ENCODE peak calls at places on chromosomes 4 and X, in six cellular contexts. L, Q, J, M, T and V are unnamed samples.
A peak's percentile ranks its signal among the peaks of the same experiment; 100 is the strongest.

GRCh38 chr4:15130441-15130840 is 128.2 kb downstream of the CPEB2 start:
- DNase-seq in T (no peak), M (no peak), L (no peak), Q (no peak), J (no peak), V (no peak)

GRCh38 chr4:90602728-90603127 is 475.5 kb downstream of the CCSER1 start:
- DNase-seq in T (no peak), M (no peak), Q (no peak), L (no peak), J (no peak), V (no peak)

GRCh38 chr4:1209821-1210220 is 37.4 kb upstream of the SPON2 start:
- DNase-seq in J (no peak), T (peak; percentile 66), L (peak; percentile 33), Q (no peak), M (peak; percentile 94), V (peak; percentile 27)

GRCh38 chrX:23699636-23700194 is 32.4 kb downstream of the PRDX4 start:
- DNase-seq in T (no peak), M (no peak), J (no peak), L (no peak), Q (no peak), V (no peak)

GRCh38 chrX:1534321-1535168 is 2.4 kb downstream of the P2RY8 start:
- DNase-seq in T (no peak), L (no peak), Q (peak; percentile 63), M (no peak), J (no peak), V (no peak)

GRCh38 chr4:33425916-33426315 is 2705.7 kb downstream of the PCDH7 start:
- DNase-seq in L (no peak), J (no peak), T (no peak), M (no peak), Q (no peak), V (no peak)

GRCh38 chr4:71498624-71499023 is 159.8 kb downstream of the SLC4A4 start:
- DNase-seq in M (no peak), L (no peak), Q (no peak), J (no peak), T (no peak), V (no peak)

GRCh38 chrX:110051559-110051958 is 48.6 kb downstream of the TMEM164 start:
- DNase-seq in Q (no peak), M (no peak), T (no peak), J (no peak), L (no peak), V (no peak)

GRCh38 chrX:73068467-73069364 is 10.6 kb downstream of the PABPC1L2A start:
- DNase-seq in M (peak; percentile 63), J (no peak), L (no peak), T (no peak), Q (no peak), V (no peak)

GRCh38 chr4:142274137-142274536 is 572.0 kb downstream of the INPP4B start:
- DNase-seq in T (no peak), Q (no peak), J (no peak), L (no peak), M (no peak), V (no peak)

GRCh38 chr4:13640149-13640671 is 12.7 kb upstream of the BOD1L1 start:
- DNase-seq in M (no peak), L (no peak), Q (no peak), T (no peak), J (no peak), V (peak; percentile 27)

GRCh38 chr4:142558851-142559250 is 287.2 kb downstream of the INPP4B start:
- DNase-seq in J (no peak), Q (no peak), T (no peak), L (no peak), M (no peak), V (no peak)

GRCh38 chr4:56684320-56684719 is 3.2 kb upstream of the HOPX start:
- DNase-seq in T (no peak), J (no peak), Q (no peak), M (no peak), L (no peak), V (no peak)

GRCh38 chrX:102917801-102918200 is 19.3 kb upstream of the RAB40AL start:
- DNase-seq in L (no peak), J (no peak), Q (no peak), T (no peak), M (no peak), V (no peak)

GRCh38 chrX:2449135-2449886 is 51.5 kb downstream of the DHRSX start:
- DNase-seq in M (no peak), L (no peak), J (no peak), T (no peak), Q (peak; percentile 7), V (no peak)

GRCh38 chrX:10579753-10580060 is 40.7 kb downstream of the MID1 start:
- DNase-seq in J (peak; percentile 70), Q (no peak), M (no peak), T (no peak), L (no peak), V (no peak)

DNA sequence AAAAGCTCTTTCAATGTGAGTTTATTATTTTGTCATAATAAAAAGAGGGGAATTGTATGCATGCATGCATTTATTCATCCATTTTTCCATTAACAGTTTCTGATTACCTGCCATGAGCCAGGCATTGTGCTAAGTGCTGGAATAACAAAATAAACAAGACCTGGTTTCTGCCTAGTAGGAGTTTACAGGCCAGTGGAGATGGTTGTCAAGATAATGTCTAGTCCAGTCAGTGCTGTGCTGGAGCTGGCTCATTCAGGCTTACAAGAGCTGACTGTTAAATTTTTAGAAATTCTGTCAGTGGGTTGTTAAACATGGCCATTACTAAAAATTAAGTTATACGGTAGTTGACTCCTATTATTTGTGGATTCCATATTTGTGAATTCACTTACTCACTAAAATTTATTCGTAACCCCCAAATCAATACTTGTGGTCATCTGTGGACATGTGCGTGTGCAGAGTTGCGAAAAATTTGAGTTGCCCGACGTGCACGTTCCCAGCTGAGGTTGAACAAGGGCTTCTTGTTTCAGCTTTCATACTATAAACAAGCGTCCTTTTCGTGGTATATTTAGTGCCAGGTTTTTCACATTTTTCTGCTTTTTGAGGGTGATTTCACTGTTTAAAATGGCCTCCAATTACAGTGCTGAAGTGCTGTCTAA is 172.3 kb upstream of the RPS6KA3 start:
- DNase-seq in M (no peak), L (no peak), J (no peak), Q (no peak), T (no peak), V (no peak)
- TF ChIP-seq CTCF in M (no peak), L (no peak), J (no peak), Q (no peak), T (no peak), V (no peak)

GRCh38 chr4:100933628-100934027 is 413.7 kb downstream of the PPP3CA start:
- DNase-seq in L (no peak), Q (no peak), J (no peak), T (no peak), M (no peak), V (no peak)

GRCh38 chr4:100938698-100939097 is 408.6 kb downstream of the PPP3CA start:
- DNase-seq in T (no peak), J (no peak), L (peak; percentile 10), Q (no peak), M (no peak), V (no peak)

GRCh38 chr4:100936676-100937390 is 410.5 kb downstream of the PPP3CA start:
- DNase-seq in M (no peak), J (no peak), T (no peak), Q (no peak), L (no peak), V (no peak)

GRCh38 chr4:100929753-100930152 is 411.9 kb upstream of the EMCN start:
- DNase-seq in J (no peak), Q (no peak), L (peak; percentile 17), M (no peak), T (no peak), V (no peak)

DNA sequence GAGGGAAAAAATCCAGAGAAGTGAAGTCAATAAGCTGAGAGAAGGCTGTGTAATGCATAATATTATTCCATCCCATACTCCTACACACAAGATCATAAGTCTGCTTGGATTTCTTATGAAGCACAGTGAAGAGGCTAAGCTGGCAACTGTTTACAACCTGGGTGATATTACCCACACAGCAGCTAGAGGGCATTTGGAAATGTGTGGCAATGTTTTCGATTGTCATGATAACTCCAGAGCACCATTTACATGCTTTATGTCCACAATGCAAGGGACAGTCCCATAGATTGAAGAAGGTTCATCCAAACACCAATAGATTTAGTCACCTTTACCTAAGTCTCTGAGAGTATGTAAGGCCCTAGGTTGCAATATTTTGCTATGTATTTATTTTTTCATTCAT is 412.2 kb downstream of the PPP3CA start:
- DNase-seq in L (no peak), J (peak; percentile 38), Q (peak; percentile 33), M (no peak), T (no peak), V (no peak)
- TF ChIP-seq CTCF in L (no peak), J (peak; percentile 67), Q (peak; percentile 34), M (peak; percentile 19), T (peak; percentile 15), V (peak; percentile 18)

DNA sequence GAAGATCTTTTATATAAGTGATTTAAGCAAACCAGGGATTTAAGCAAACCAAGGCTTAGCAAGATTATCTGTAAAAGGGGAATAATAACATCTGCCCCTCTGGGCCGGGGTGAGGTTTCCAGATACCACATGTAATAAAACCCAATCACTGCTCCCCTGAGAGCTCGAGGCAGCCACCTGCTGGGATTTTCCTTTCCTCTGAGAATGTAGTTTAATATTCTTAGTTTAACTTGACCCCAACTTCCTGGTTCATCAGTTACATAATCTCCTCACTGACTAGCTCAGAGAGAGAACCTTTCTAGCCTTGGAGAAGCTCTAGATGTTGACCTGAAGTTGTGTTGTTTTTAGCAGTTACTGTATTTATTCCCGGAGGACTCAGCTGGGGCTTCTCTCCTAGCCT is 322.4 kb downstream of the ARHGAP10 start:
- DNase-seq in L (no peak), Q (peak; percentile 21), M (no peak), T (no peak), J (no peak), V (no peak)
- TF ChIP-seq CTCF in L (no peak), Q (no peak), M (no peak), T (no peak), J (no peak), V (no peak)

GRCh38 chr4:120633810-120634209 is 288.7 kb downstream of the PRDM5 start:
- DNase-seq in M (no peak), T (no peak), Q (no peak), J (no peak), L (no peak), V (no peak)

GRCh38 chr4:120630432-120630831 is 292.1 kb downstream of the PRDM5 start:
- DNase-seq in Q (no peak), L (no peak), M (no peak), T (no peak), J (no peak), V (no peak)

GRCh38 chr4:120629546-120629945 is 293.0 kb downstream of the PRDM5 start:
- DNase-seq in Q (no peak), M (no peak), T (no peak), L (no peak), J (no peak), V (no peak)
- TF ChIP-seq CTCF in Q (no peak), M (no peak), T (no peak), L (no peak), J (no peak), V (no peak)